ENCODE peak calls at places on chromosomes 13 and 19, in seven cellular contexts. A is pancreas, D is lower lobe of right lung, F is H9, S is hepatocyte, J is substantia nigra, O is NCI-H1105. E is an unnamed sample.

GRCh38 chr13:29464105-29464679 is 131.3 kb downstream of the SLC7A1 start:
- DNase-seq in D (no peak), J (no peak), S (no peak), O (no peak), F (no peak), A (no peak), E (no peak)

GRCh38 chr19:44705502-44706010 is 6.6 kb downstream of the CEACAM16 start:
- DNase-seq in S (no peak), D (no peak), A (no peak), F (no peak), J (no peak), O (no peak), E (no peak)

GRCh38 chr19:39351537-39352037 is 9.4 kb downstream of the SAMD4B start:
- DNase-seq in J (peak; percentile 38), D (no peak), S (no peak), A (no peak), F (no peak), O (no peak), E (peak; percentile 26)

GRCh38 chr19:11435833-11436313 is 438 bp downstream of the PRKCSH start:
- DNase-seq in J (no peak), D (no peak), O (no peak), A (peak; percentile 69), S (peak; percentile 59), F (no peak), E (no peak)

GRCh38 chr13:31793246-31793645 is 53.9 kb downstream of the RXFP2 start:
- DNase-seq in S (no peak), F (no peak), D (no peak), J (no peak), A (no peak), O (no peak), E (no peak)

GRCh38 chr19:30671622-30672051 is 299.5 kb downstream of the ZNF536 start:
- DNase-seq in S (no peak), O (no peak), A (no peak), F (no peak), J (no peak), D (no peak), E (no peak)

GRCh38 chr19:27776020-27776419 is 1436.9 kb downstream of the UQCRFS1 start:
- DNase-seq in O (no peak), S (no peak), F (peak; percentile 39), A (no peak), D (no peak), J (no peak), E (no peak)

GRCh38 chr13:26558074-26558805 is 757 bp downstream of the WASF3 start:
- DNase-seq in F (no peak), A (no peak), D (peak; percentile 46), J (peak; percentile 12), S (no peak), O (no peak), E (no peak)

GRCh38 chr13:98869408-98870090 is 108.3 kb downstream of the DOCK9 start:
- DNase-seq in D (no peak), A (no peak), O (no peak), S (no peak), J (no peak), F (no peak), E (no peak)

GRCh38 chr19:34351382-34351802 is 13.6 kb upstream of the GPI start:
- DNase-seq in S (peak; percentile 35), J (no peak), F (no peak), O (no peak), D (no peak), A (peak; percentile 42), E (no peak)

GRCh38 chr19:35451278-35452096 is 3.4 kb downstream of the FFAR2 start:
- DNase-seq in A (no peak), J (no peak), D (no peak), F (no peak), O (no peak), S (no peak), E (no peak)

E was measured in foreskin melanocyte.